ENCODE peak calls at places on chromosomes 5 and 9, in four cellular contexts. R, M, U and G are unnamed samples.

GRCh38 chr5:149268928-149269557 is 2.6 kb upstream of the AFAP1L1 start:
- DNase-seq in R (no peak), M (peak), U (no peak), G (no peak)

GRCh38 chr9:128048663-128049062 is 18.5 kb downstream of the NAIF1 start:
- DNase-seq in R (no peak), M (no peak), U (no peak), G (no peak)

GRCh38 chr9:89667730-89668129 is 62.9 kb downstream of the GADD45G start:
- DNase-seq in R (no peak), M (no peak), U (no peak), G (no peak)

GRCh38 chr9:112239284-112239683 is 64.2 kb upstream of the SUSD1 start:
- DNase-seq in R (no peak), M (no peak), U (no peak), G (no peak)

GRCh38 chr5:2239237-2239910 is 356.6 kb upstream of the IRX4 start:
- DNase-seq in R (no peak), M (no peak), U (no peak), G (no peak)

GRCh38 chr9:114369567-114370240 is 18.1 kb downstream of the AKNA start:
- DNase-seq in R (no peak), M (no peak), U (no peak), G (no peak)

GRCh38 chr5:108266235-108266634 is 115.7 kb downstream of the FBXL17 start:
- DNase-seq in R (no peak), M (peak), U (no peak), G (no peak)

GRCh38 chr5:151670953-151671636 is 15.6 kb downstream of the SPARC start:
- DNase-seq in R (no peak), M (peak), U (peak), G (no peak)

GRCh38 chr5:6723122-6723885 is 10.1 kb downstream of the TENT4A start:
- DNase-seq in R (no peak), M (no peak), U (no peak), G (no peak)

GRCh38 chr5:150473673-150474358 is 24.3 kb upstream of the RPS14 start:
- DNase-seq in R (no peak), M (peak), U (no peak), G (no peak)

GRCh38 chr5:4994994-4995393 is 145.1 kb upstream of the ADAMTS16 start:
- DNase-seq in R (no peak), M (peak), U (no peak), G (no peak)

GRCh38 chr9:134068742-134069535 is 1.1 kb upstream of the BRD3 start:
- DNase-seq in R (no peak), M (no peak), U (no peak), G (no peak)

GRCh38 chr5:39570418-39571027 is 145.7 kb upstream of the DAB2 start:
- DNase-seq in R (no peak), M (peak), U (no peak), G (no peak)

GRCh38 chr5:93887678-93888077 is 146.3 kb upstream of the POU5F2 start:
- DNase-seq in R (no peak), M (no peak), U (no peak), G (no peak)

GRCh38 chr5:606061-606460 is 6.1 kb upstream of the CEP72 start:
- DNase-seq in R (no peak), M (no peak), U (no peak), G (no peak)

GRCh38 chr5:136155078-136155477 is 22.4 kb downstream of the SMAD5 start:
- DNase-seq in R (no peak), M (no peak), U (no peak), G (no peak)

GRCh38 chr9:129197978-129198736 is 20.1 kb upstream of the IER5L start:
- DNase-seq in R (no peak), M (peak), U (peak), G (no peak)

GRCh38 chr9:105187781-105188180 is 56.7 kb upstream of the SLC44A1 start:
- DNase-seq in R (no peak), M (peak), U (no peak), G (no peak)

GRCh38 chr9:136093995-136094881 is 851 bp downstream of the NACC2 start:
- DNase-seq in R (no peak), M (peak), U (peak), G (peak)

GRCh38 chr5:53161876-53162275 is 52.3 kb upstream of the MOCS2 start:
- DNase-seq in R (no peak), M (peak), U (no peak), G (no peak)

GRCh38 chr9:23779220-23779619 is 46.8 kb downstream of the ELAVL2 start:
- DNase-seq in R (no peak), M (no peak), U (no peak), G (no peak)

GRCh38 chr9:130893250-130894101 is 3.1 kb downstream of the QRFP start:
- DNase-seq in R (no peak), M (no peak), U (no peak), G (no peak)

GRCh38 chr9:134381671-134382505 is 55.6 kb downstream of the RXRA start:
- DNase-seq in R (no peak), M (no peak), U (peak), G (peak)

GRCh38 chr9:81633952-81634421 is 55.4 kb downstream of the TLE1 start:
- DNase-seq in R (no peak), M (no peak), U (no peak), G (no peak)

GRCh38 chr9:126298319-126298801 is 28.3 kb upstream of the MVB12B start:
- DNase-seq in R (no peak), M (no peak), U (no peak), G (no peak)